ENCODE peak calls at places on chromosomes 13 and 19, in four cellular contexts. L is NCI-H2107, W is tibial nerve, Y is PC-3. T is an unnamed sample.

GRCh38 chr19:50046649-50047503 is 21.1 kb downstream of the ZNF473 start:
- DNase-seq in W (peak), Y (peak), L (no peak), T (no peak)

GRCh38 chr13:23447927-23448326 is 14.4 kb upstream of the SACS start:
- DNase-seq in Y (no peak), L (no peak), W (no peak), T (no peak)

GRCh38 chr19:28042516-28042915 is 1170.4 kb downstream of the UQCRFS1 start:
- DNase-seq in Y (no peak), L (no peak), W (no peak), T (no peak)

GRCh38 chr19:34254552-34255432 is at the start of gene GARRE1:
- DNase-seq in W (no peak), Y (no peak), L (peak), T (no peak)

GRCh38 chr13:26497991-26498423 is 59.5 kb upstream of the WASF3 start:
- DNase-seq in Y (peak), W (no peak), L (no peak), T (no peak)

GRCh38 chr13:85512421-85512820 is 286.8 kb downstream of the SLITRK6 start:
- DNase-seq in L (no peak), W (no peak), Y (peak), T (no peak)

GRCh38 chr19:16202320-16203255 is 4.9 kb downstream of the AP1M1 start:
- DNase-seq in Y (no peak), L (no peak), W (no peak), T (no peak)

GRCh38 chr19:38059897-38060296 is 152.9 kb downstream of the SIPA1L3 start:
- DNase-seq in L (no peak), W (no peak), Y (no peak), T (no peak)

GRCh38 chr19:49067554-49067953 is 2.9 kb upstream of the NTF4 start:
- DNase-seq in Y (no peak), L (no peak), W (no peak), T (no peak)

GRCh38 chr19:35549174-35549788 is 3.9 kb downstream of the TMEM147 start:
- DNase-seq in L (peak), W (peak), Y (peak), T (no peak)

GRCh38 chr13:31846984-31847752 is 107.8 kb downstream of the RXFP2 start:
- DNase-seq in L (no peak), Y (no peak), W (no peak), T (no peak)

GRCh38 chr13:74061939-74062595 is 72.1 kb downstream of the KLF12 start:
- DNase-seq in L (no peak), W (peak), Y (no peak), T (no peak)

GRCh38 chr19:32921624-32922023 is 50.1 kb downstream of the CEP89 start:
- DNase-seq in Y (no peak), W (no peak), L (no peak), T (no peak)

GRCh38 chr13:45949161-45949560 is 97.6 kb upstream of the SIAH3 start:
- DNase-seq in L (no peak), W (no peak), Y (no peak), T (no peak)

GRCh38 chr13:94247890-94248289 is 231.6 kb downstream of the DCT start:
- DNase-seq in L (no peak), Y (no peak), W (no peak), T (no peak)

GRCh38 chr13:50167967-50168366 is 152.7 kb downstream of the KCNRG start:
- DNase-seq in L (no peak), W (no peak), Y (no peak), T (no peak)

GRCh38 chr13:39783051-39783450 is 127.6 kb downstream of the COG6 start:
- DNase-seq in Y (peak), W (no peak), L (no peak), T (no peak)